ENCODE peak calls at places on chromosomes 6 and 20, in four cellular contexts. One of them, this sample, is unnamed.

GRCh38 chr20:24739751-24740150 is 209.3 kb upstream of the CST7 start:
- DNase-seq in WERI-Rb-1: no peak
- DNase-seq in GM13976: no peak
- DNase-seq in adrenal gland: no peak
- DNase-seq in this sample: no peak

GRCh38 chr20:31602779-31603441 is 2.2 kb upstream of the ID1 start:
- DNase-seq in adrenal gland: no peak
- DNase-seq in GM13976: peak
- DNase-seq in WERI-Rb-1: peak
- DNase-seq in this sample: no peak

GRCh38 chr6:41739041-41739440 is 3.6 kb upstream of the TFEB start:
- DNase-seq in adrenal gland: no peak
- DNase-seq in WERI-Rb-1: no peak
- DNase-seq in GM13976: no peak
- DNase-seq in this sample: no peak

GRCh38 chr20:48463916-48464315 is 363.9 kb downstream of the PREX1 start:
- DNase-seq in GM13976: no peak
- DNase-seq in adrenal gland: no peak
- DNase-seq in WERI-Rb-1: no peak
- DNase-seq in this sample: no peak

GRCh38 chr6:24064106-24064505 is 61.9 kb upstream of the NRSN1 start:
- DNase-seq in adrenal gland: no peak
- DNase-seq in WERI-Rb-1: peak
- DNase-seq in GM13976: no peak
- DNase-seq in this sample: no peak

GRCh38 chr20:38304845-38305447 is 990 bp downstream of the BPI start:
- DNase-seq in GM13976: peak
- DNase-seq in WERI-Rb-1: peak
- DNase-seq in adrenal gland: peak
- DNase-seq in this sample: no peak

GRCh38 chr6:166691741-166692140 is 64.7 kb upstream of the RPS6KA2 start:
- DNase-seq in adrenal gland: no peak
- DNase-seq in WERI-Rb-1: no peak
- DNase-seq in GM13976: no peak
- DNase-seq in this sample: no peak

GRCh38 chr20:63089051-63089907 is 82.5 kb upstream of the BHLHE23 start:
- DNase-seq in WERI-Rb-1: peak
- DNase-seq in GM13976: no peak
- DNase-seq in adrenal gland: no peak
- DNase-seq in this sample: peak

GRCh38 chr6:124073820-124074587 is 270.3 kb downstream of the NKAIN2 start:
- DNase-seq in GM13976: no peak
- DNase-seq in WERI-Rb-1: no peak
- DNase-seq in adrenal gland: no peak
- DNase-seq in this sample: no peak

GRCh38 chr20:54598351-54598750 is 123.0 kb downstream of the DOK5 start:
- DNase-seq in WERI-Rb-1: no peak
- DNase-seq in adrenal gland: no peak
- DNase-seq in GM13976: no peak
- DNase-seq in this sample: no peak

GRCh38 chr6:6495851-6496250 is 92.7 kb upstream of the LY86 start:
- DNase-seq in GM13976: no peak
- DNase-seq in WERI-Rb-1: no peak
- DNase-seq in adrenal gland: no peak
- DNase-seq in this sample: no peak

GRCh38 chr6:96702626-96703025 is 134.7 kb downstream of the GPR63 start:
- DNase-seq in adrenal gland: no peak
- DNase-seq in WERI-Rb-1: no peak
- DNase-seq in GM13976: no peak
- DNase-seq in this sample: no peak

GRCh38 chr6:155311076-155311475 is 3.2 kb downstream of the TFB1M start:
- DNase-seq in WERI-Rb-1: no peak
- DNase-seq in GM13976: no peak
- DNase-seq in adrenal gland: no peak
- DNase-seq in this sample: no peak

GRCh38 chr6:167510648-167511047 is 185.8 kb downstream of the TTLL2 start:
- DNase-seq in GM13976: no peak
- DNase-seq in adrenal gland: no peak
- DNase-seq in WERI-Rb-1: peak
- DNase-seq in this sample: no peak

GRCh38 chr6:113318553-113318952 is 538.6 kb upstream of the MARCKS start:
- DNase-seq in adrenal gland: no peak
- DNase-seq in WERI-Rb-1: no peak
- DNase-seq in GM13976: no peak
- DNase-seq in this sample: no peak

GRCh38 chr6:4929319-4929718 is 74.5 kb downstream of the RPP40 start:
- DNase-seq in WERI-Rb-1: no peak
- DNase-seq in adrenal gland: no peak
- DNase-seq in GM13976: no peak
- DNase-seq in this sample: no peak

GRCh38 chr6:50087231-50087954 is 37.7 kb upstream of the DEFB112 start:
- DNase-seq in GM13976: no peak
- DNase-seq in WERI-Rb-1: no peak
- DNase-seq in adrenal gland: no peak
- DNase-seq in this sample: no peak

GRCh38 chr6:157023958-157024357 is 246.8 kb downstream of the ARID1B start:
- DNase-seq in WERI-Rb-1: no peak
- DNase-seq in GM13976: no peak
- DNase-seq in adrenal gland: peak
- DNase-seq in this sample: no peak

GRCh38 chr6:161238076-161238869 is 35.6 kb downstream of the AGPAT4 start:
- DNase-seq in WERI-Rb-1: no peak
- DNase-seq in adrenal gland: no peak
- DNase-seq in GM13976: no peak
- DNase-seq in this sample: no peak

GRCh38 chr6:56899311-56899710 is 55.6 kb upstream of the BEND6 start:
- DNase-seq in WERI-Rb-1: no peak
- DNase-seq in GM13976: no peak
- DNase-seq in adrenal gland: no peak
- DNase-seq in this sample: no peak

GRCh38 chr6:138647006-138647405 is 126.6 kb upstream of the CCDC28A start:
- DNase-seq in GM13976: no peak
- DNase-seq in adrenal gland: no peak
- DNase-seq in WERI-Rb-1: no peak
- DNase-seq in this sample: no peak

GRCh38 chr20:38534756-38535155 is 46.2 kb upstream of the ADIG start:
- DNase-seq in GM13976: no peak
- DNase-seq in WERI-Rb-1: no peak
- DNase-seq in adrenal gland: no peak
- DNase-seq in this sample: no peak

GRCh38 chr6:291697-292505 is at the start of gene DUSP22:
- DNase-seq in GM13976: peak
- DNase-seq in WERI-Rb-1: peak
- DNase-seq in adrenal gland: peak
- DNase-seq in this sample: peak

GRCh38 chr6:56542367-56543331 is 100.0 kb downstream of the DST start:
- DNase-seq in adrenal gland: peak
- DNase-seq in WERI-Rb-1: peak
- DNase-seq in GM13976: peak
- DNase-seq in this sample: peak

GRCh38 chr6:23180504-23181293 is 611.3 kb downstream of the HDGFL1 start:
- DNase-seq in WERI-Rb-1: peak
- DNase-seq in GM13976: no peak
- DNase-seq in adrenal gland: peak
- DNase-seq in this sample: no peak

GRCh38 chr6:84639396-84639795 is 125.0 kb downstream of the TBX18 start:
- DNase-seq in WERI-Rb-1: no peak
- DNase-seq in adrenal gland: no peak
- DNase-seq in GM13976: no peak
- DNase-seq in this sample: no peak

GRCh38 chr6:52286798-52287432 is 2.4 kb upstream of the MCM3 start:
- DNase-seq in GM13976: peak
- DNase-seq in WERI-Rb-1: peak
- DNase-seq in adrenal gland: peak
- DNase-seq in this sample: no peak

GRCh38 chr20:43999848-44000247 is 85.2 kb downstream of the TOX2 start:
- DNase-seq in adrenal gland: no peak
- DNase-seq in GM13976: no peak
- DNase-seq in WERI-Rb-1: no peak
- DNase-seq in this sample: no peak
- TF ChIP-seq CTCF in adrenal gland: no peak
- TF ChIP-seq CTCF in GM13976: no peak
- TF ChIP-seq CTCF in WERI-Rb-1: no peak
- TF ChIP-seq CTCF in this sample: no peak

DNA sequence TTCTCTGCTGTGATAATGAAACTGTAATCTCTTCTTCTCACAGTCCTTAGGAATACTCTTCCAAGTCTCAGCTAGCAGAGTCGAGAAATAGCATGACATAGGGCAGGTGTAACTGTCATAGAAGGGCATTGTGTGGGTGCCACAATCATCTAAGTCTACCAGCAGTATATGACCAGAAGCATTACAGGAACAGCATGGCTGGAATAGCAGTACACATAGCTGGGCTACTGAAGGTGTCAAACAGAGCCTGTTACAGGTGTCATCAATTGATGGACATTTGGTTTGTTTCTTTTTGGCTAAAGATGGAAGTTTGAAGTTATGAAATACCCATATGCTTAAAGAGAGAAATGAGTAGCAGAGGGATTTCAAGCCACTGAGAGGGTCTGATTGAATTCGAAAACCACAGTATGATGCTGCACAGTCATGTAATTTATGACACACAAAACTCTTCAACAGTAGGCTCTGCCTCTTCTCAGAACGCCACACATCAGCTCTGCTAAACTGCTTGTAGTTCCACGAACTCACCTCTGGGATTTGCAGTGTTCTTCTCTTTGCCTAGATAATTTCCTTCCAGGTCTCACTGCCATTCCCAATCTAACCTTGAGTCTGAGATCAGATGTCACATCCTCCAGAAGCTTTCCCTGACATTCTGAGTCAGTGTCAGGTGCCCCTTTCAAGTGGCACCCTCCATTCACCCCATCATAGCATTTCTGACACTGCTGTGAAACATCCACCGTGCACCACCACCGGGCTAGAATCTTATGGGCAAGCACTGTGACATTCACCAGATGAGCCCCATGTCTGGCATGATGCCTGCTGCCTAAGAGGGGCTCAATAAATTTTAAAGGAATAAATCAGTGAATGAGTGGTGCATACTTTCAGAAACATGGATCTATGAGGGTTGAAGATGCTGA is 151.0 kb downstream of the ADAT2 start:
- DNase-seq in WERI-Rb-1: no peak
- DNase-seq in GM13976: peak
- DNase-seq in adrenal gland: no peak
- DNase-seq in this sample: no peak
- TF ChIP-seq CTCF in WERI-Rb-1: no peak
- TF ChIP-seq CTCF in GM13976: no peak
- TF ChIP-seq CTCF in adrenal gland: no peak
- TF ChIP-seq CTCF in this sample: no peak

DNA sequence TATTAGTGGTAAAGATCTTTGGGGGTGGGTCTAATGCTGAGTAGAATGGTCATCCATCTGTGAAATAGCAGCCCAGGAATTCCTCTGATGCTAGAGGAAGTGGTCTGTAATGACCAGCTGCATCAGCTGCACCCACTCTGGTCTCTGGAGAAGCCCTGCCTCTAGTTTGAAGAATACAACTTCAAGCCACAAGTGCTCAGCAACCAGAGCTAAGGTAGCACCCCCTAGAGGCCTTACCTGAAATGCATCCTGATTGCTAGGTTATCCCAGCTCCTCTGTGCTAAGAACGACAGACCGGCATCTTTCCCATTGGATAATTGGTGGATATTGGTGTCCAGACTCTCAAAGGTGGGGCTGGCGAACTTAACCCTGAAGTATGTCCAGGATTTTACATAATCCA is 58.2 kb downstream of the DNAH8 start:
- DNase-seq in WERI-Rb-1: peak
- DNase-seq in adrenal gland: no peak
- DNase-seq in GM13976: peak
- DNase-seq in this sample: no peak
- TF ChIP-seq CTCF in WERI-Rb-1: peak
- TF ChIP-seq CTCF in adrenal gland: no peak
- TF ChIP-seq CTCF in GM13976: peak
- TF ChIP-seq CTCF in this sample: peak

DNA sequence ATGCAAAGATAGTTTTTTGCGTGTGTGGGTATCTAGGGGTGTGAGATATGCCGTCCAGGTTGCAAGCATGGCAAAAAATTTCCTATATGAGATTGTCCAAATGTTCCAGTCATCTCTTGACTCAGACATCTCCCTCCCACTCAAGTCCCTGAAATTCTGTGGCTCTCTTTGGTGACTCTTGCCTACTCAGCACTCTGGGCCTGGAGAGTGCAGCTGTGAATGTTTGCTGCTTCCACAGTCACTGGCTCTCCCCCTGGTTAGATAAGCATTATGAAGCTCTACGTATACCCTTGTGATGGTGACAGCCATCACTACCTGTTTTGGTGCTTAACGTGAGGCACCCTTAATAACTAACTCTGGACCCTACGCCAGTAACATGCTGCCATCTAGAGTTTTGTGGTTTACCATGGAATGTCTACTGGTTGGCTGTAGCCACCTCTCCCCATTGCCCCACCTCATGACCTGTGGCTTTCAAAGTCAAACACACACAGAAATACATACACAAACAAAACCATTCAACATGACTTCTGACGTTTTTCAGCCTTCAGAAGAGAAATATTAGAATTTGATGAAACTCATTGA is 621.9 kb upstream of the CITED2 start:
- DNase-seq in adrenal gland: no peak
- DNase-seq in GM13976: no peak
- DNase-seq in WERI-Rb-1: peak
- DNase-seq in this sample: no peak
- TF ChIP-seq CTCF in adrenal gland: no peak
- TF ChIP-seq CTCF in GM13976: peak
- TF ChIP-seq CTCF in WERI-Rb-1: peak
- TF ChIP-seq CTCF in this sample: peak

GRCh38 chr20:16581241-16581640 is 8.0 kb upstream of the KIF16B start:
- DNase-seq in WERI-Rb-1: no peak
- DNase-seq in adrenal gland: no peak
- DNase-seq in GM13976: no peak
- DNase-seq in this sample: no peak

GRCh38 chr20:16580127-16580526 is 6.9 kb upstream of the KIF16B start:
- DNase-seq in GM13976: no peak
- DNase-seq in adrenal gland: no peak
- DNase-seq in WERI-Rb-1: peak
- DNase-seq in this sample: no peak

GRCh38 chr20:16576219-16576618 is 3.0 kb upstream of the KIF16B start:
- DNase-seq in WERI-Rb-1: no peak
- DNase-seq in adrenal gland: no peak
- DNase-seq in GM13976: no peak
- DNase-seq in this sample: no peak

GRCh38 chr20:16583444-16583843 is 10.2 kb upstream of the KIF16B start:
- DNase-seq in adrenal gland: no peak
- DNase-seq in WERI-Rb-1: no peak
- DNase-seq in GM13976: no peak
- DNase-seq in this sample: no peak

GRCh38 chr20:16580596-16580995 is 7.3 kb upstream of the KIF16B start:
- DNase-seq in adrenal gland: no peak
- DNase-seq in GM13976: no peak
- DNase-seq in WERI-Rb-1: no peak
- DNase-seq in this sample: no peak
- TF ChIP-seq CTCF in adrenal gland: no peak
- TF ChIP-seq CTCF in GM13976: no peak
- TF ChIP-seq CTCF in WERI-Rb-1: no peak
- TF ChIP-seq CTCF in this sample: no peak